ENCODE peak calls at places on chromosomes 16 and 17, in seven cellular contexts. X is cardiac muscle cell, C is left lung, U is OCI-LY7, J is fibroblast of lung, W is progenitor cell of endocrine pancreas, P is H1. D is an unnamed sample.

GRCh38 chr17:3582921-3583320 is 25.3 kb upstream of the TRPV3 start:
- DNase-seq in U (no peak), C (peak; percentile 78), J (no peak), W (no peak), P (no peak), X (no peak), D (no peak)

GRCh38 chr17:6477831-6478383 is 33.7 kb downstream of the PIMREG start:
- DNase-seq in X (no peak), C (no peak), J (no peak), W (no peak), P (no peak), U (no peak), D (no peak)

GRCh38 chr17:1645207-1646171 is at the start of gene SCARF1:
- DNase-seq in W (no peak), J (no peak), C (peak; percentile 76), X (no peak), P (no peak), U (no peak), D (no peak)

GRCh38 chr16:88938119-88938932 is 38.7 kb downstream of the CBFA2T3 start:
- DNase-seq in C (no peak), P (no peak), W (no peak), J (no peak), U (no peak), X (no peak), D (no peak)

GRCh38 chr17:82245144-82246039 is 16.6 kb downstream of the SLC16A3 start:
- DNase-seq in W (no peak), J (no peak), U (no peak), P (no peak), C (no peak), X (no peak), D (no peak)

GRCh38 chr16:74298104-74298503 is 1.5 kb downstream of the PSMD7 start:
- DNase-seq in C (no peak), P (no peak), J (no peak), X (no peak), U (no peak), W (no peak), D (no peak)

GRCh38 chr17:6328279-6328678 is 106.6 kb downstream of the AIPL1 start:
- DNase-seq in J (no peak), U (peak; percentile 18), X (no peak), W (no peak), C (no peak), P (no peak), D (no peak)

GRCh38 chr17:44627513-44627912 is 28.8 kb upstream of the MEIOC start:
- DNase-seq in U (no peak), C (no peak), P (no peak), X (no peak), J (no peak), W (no peak), D (no peak)

GRCh38 chr16:72928089-72928981 is 119.6 kb downstream of the ZFHX3 start:
- DNase-seq in X (no peak), C (no peak), U (no peak), J (no peak), P (no peak), W (no peak), D (no peak)

GRCh38 chr17:78828470-78829185 is 12.0 kb downstream of the USP36 start:
- DNase-seq in U (no peak), W (no peak), P (no peak), X (no peak), C (no peak), J (peak; percentile 56), D (no peak)

GRCh38 chr16:3317315-3317999 is 12.2 kb downstream of the ZNF75A start:
- DNase-seq in X (no peak), U (no peak), P (no peak), W (no peak), C (no peak), J (peak; percentile 18), D (no peak)

GRCh38 chr17:77817953-77818352 is 140.6 kb upstream of the TNRC6C start:
- DNase-seq in C (no peak), J (peak; percentile 62), P (no peak), U (no peak), W (no peak), X (no peak), D (no peak)

GRCh38 chr17:77819497-77819896 is 139.0 kb upstream of the TNRC6C start:
- DNase-seq in J (no peak), X (no peak), P (no peak), U (no peak), W (no peak), C (no peak), D (no peak)

GRCh38 chr17:77811521-77811920 is 147.0 kb upstream of the TNRC6C start:
- DNase-seq in C (peak; percentile 60), J (peak; percentile 68), W (no peak), P (no peak), U (no peak), X (no peak), D (no peak)

GRCh38 chr17:77814091-77814772 is 144.3 kb upstream of the TNRC6C start:
- DNase-seq in J (no peak), P (no peak), C (no peak), X (no peak), W (no peak), U (no peak), D (no peak)

DNA sequence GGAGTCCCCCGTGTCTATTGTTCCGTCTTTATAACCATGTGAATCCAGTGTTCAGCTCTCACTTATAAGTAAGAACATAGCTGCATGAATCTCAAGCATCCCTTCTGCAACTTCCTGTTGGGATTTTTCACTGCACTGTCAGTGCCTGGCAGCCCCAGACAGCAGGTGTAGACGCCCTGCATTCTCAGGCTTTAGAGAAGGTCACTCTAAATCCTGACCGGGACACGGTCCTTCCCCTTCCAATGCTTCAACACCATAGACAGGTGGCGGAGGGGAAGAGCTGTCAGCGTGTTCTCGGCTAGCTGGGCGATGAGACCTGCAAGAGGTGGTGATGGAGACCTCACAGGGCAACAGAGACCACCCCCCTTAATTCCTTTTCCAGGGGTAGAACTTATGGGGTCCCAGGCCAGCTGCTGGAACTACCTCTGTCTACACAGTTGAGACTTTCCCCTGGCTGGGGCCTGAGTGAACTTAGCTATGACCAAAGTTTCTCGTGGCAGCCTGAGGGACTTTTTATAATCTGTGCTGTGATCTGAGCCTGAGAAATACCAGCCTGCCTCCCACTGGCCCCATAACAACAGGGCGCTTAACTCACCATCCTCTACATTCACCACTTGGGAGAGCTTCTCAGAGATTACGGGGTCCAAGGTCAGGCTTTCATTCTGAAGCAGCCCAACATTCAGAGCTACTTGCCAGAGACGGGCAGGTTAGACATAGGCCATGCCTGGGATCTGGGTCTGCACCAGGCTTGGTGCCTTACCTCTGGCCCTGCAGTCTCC is 143.2 kb upstream of the TNRC6C start:
- DNase-seq in J (no peak), W (no peak), C (no peak), U (no peak), P (no peak), X (peak; percentile 58), D (no peak)
- TF ChIP-seq CTCF in J (no peak), W (no peak), C (no peak), U (peak; percentile 18), P (peak; percentile 23), X (no peak), D (no peak)

DNA sequence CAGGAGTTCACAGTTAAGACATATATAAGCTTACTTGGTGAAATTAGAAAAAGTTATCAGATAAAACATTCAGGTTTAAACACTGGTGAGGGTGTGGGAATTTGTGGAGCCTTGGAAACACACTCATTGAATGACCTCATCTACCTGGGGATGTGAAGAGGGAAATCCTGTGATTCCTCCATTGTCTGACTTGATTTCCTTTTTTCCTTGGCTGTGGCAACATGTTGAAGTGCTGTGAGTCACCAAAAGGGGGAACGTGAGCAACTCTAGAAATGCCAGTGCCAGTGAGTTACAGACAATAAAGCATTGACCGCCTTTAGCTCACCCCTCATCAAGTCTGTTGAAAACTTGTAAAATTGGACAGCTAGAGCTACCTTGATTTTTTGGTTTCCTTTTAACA is 1.8 kb downstream of the HMOX2 start:
- DNase-seq in C (no peak), J (peak; percentile 75), P (no peak), X (no peak), W (no peak), U (peak; percentile 33), D (no peak)
- TF ChIP-seq CTCF in C (no peak), J (peak; percentile 44), P (no peak), X (peak; percentile 47), W (peak; percentile 32), U (peak; percentile 45), D (no peak)

DNA sequence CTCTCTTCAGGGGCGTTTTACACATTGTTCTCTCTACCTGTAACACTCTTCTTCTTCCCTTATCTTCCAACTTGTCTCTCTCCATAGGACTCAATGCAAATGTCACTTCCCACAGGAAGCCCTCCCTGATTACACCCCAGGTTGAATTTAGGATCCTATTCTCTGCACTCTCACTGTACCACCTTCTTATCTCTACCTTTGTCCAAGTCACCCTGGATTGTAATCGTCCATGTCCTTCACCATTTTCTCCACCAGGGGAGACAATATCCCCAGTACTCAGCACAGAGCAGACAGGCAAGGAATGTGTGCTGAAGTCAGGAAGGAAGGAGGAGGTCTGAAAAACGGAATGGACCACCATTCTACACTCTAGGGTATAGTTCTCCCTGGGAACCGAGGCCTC is 14.1 kb downstream of the C16orf82 start:
- DNase-seq in C (no peak), P (no peak), J (no peak), W (no peak), U (peak; percentile 12), X (no peak), D (no peak)
- TF ChIP-seq CTCF in C (no peak), P (peak; percentile 29), J (peak; percentile 39), W (peak; percentile 43), U (peak; percentile 67), X (peak; percentile 39), D (peak; percentile 58)

GRCh38 chr16:30780021-30780420 is 7.0 kb downstream of the ZNF629 start:
- DNase-seq in U (no peak), C (no peak), J (no peak), W (no peak), P (no peak), X (no peak), D (no peak)

GRCh38 chr16:30779596-30779995 is 7.4 kb downstream of the ZNF629 start:
- DNase-seq in W (no peak), X (no peak), U (no peak), P (no peak), J (no peak), C (no peak), D (no peak)

GRCh38 chr16:30775381-30776099 is 11.5 kb downstream of the ZNF629 start:
- DNase-seq in U (no peak), P (peak; percentile 78), X (peak; percentile 88), W (peak; percentile 56), J (peak; percentile 80), C (peak; percentile 90), D (peak; percentile 67)

GRCh38 chr16:30778549-30779244 is 8.3 kb downstream of the ZNF629 start:
- DNase-seq in X (peak; percentile 68), J (no peak), C (no peak), P (no peak), W (no peak), U (no peak), D (no peak)

DNA sequence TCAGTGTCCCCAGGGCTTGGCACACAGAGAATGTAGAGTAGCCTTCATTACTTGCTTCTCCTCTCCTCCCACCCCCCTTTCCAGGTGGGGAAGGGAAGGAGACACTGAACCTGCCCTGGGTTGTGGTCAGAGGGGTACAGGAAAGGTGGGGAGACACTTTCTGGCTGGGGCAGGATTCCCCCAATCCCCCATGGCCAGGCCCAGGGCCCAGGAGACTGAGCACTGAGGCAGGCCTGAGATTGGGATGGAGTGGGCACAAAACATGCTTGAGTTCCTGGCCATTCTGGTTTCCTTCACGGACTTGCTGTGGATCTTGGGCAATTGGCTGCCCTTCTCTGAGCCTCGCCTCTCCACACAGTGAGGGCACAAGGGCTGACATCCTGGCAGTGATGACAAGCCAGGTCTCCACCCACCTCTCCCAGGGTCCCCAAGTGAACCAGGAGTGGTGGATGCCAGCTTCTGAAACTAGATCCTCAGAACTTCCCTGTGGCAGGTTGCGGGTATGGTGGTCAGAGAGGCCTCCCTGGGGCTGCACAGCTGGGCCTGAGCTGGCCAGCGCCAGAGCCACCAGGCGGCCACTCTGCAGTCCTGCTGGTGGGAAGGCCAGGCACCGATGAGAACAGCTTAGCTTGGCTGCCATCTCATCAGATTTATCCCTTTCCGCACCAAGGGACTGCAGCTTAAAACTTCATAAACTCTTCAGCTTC is 9.3 kb downstream of the ZNF629 start:
- DNase-seq in J (no peak), P (no peak), C (no peak), W (no peak), U (no peak), X (no peak), D (no peak)
- TF ChIP-seq CTCF in J (no peak), P (no peak), C (no peak), W (no peak), U (no peak), X (no peak), D (no peak)